ENCODE peak calls at places on chromosomes 6 and 20, in ten cellular contexts. One of them, this sample, is unnamed.

GRCh38 chr6:125554456-125554855 is 195.0 kb upstream of the HEY2 start:
- DNase-seq in left cardiac atrium: no peak
- DNase-seq in stimulated activated CD4-positive, alpha-beta T cell treated with anti-CD3 and anti-CD28 coated beads, TNF-alpha, amount 100 ng/mL, for 4 hours: no peak
- DNase-seq in esophagus squamous epithelium: no peak
- DNase-seq in H1: no peak
- DNase-seq in RPMI8226: no peak
- DNase-seq in substantia nigra: no peak
- DNase-seq in stimulated activated CD8-positive, alpha-beta memory T cell treated with anti-CD3 and anti-CD28 coated beads, Interleukin-7, amount 100 ng/mL, for 1 hour: no peak
- DNase-seq in Karpas-422: no peak
- DNase-seq in AG08395: peak; percentile 21
- DNase-seq in this sample: no peak

GRCh38 chr20:17747431-17747846 is 47.7 kb downstream of the BANF2 start:
- DNase-seq in esophagus squamous epithelium: no peak
- DNase-seq in left cardiac atrium: peak; percentile 46
- DNase-seq in substantia nigra: no peak
- DNase-seq in RPMI8226: peak; percentile 53
- DNase-seq in stimulated activated CD4-positive, alpha-beta T cell treated with anti-CD3 and anti-CD28 coated beads, TNF-alpha, amount 100 ng/mL, for 4 hours: no peak
- DNase-seq in H1: no peak
- DNase-seq in AG08395: peak; percentile 94
- DNase-seq in stimulated activated CD8-positive, alpha-beta memory T cell treated with anti-CD3 and anti-CD28 coated beads, Interleukin-7, amount 100 ng/mL, for 1 hour: no peak
- DNase-seq in Karpas-422: no peak
- DNase-seq in this sample: no peak

GRCh38 chr6:96499781-96500180 is 21.8 kb upstream of the UFL1 start:
- DNase-seq in stimulated activated CD4-positive, alpha-beta T cell treated with anti-CD3 and anti-CD28 coated beads, TNF-alpha, amount 100 ng/mL, for 4 hours: peak; percentile 9
- DNase-seq in stimulated activated CD8-positive, alpha-beta memory T cell treated with anti-CD3 and anti-CD28 coated beads, Interleukin-7, amount 100 ng/mL, for 1 hour: peak; percentile 25
- DNase-seq in esophagus squamous epithelium: no peak
- DNase-seq in substantia nigra: no peak
- DNase-seq in RPMI8226: no peak
- DNase-seq in left cardiac atrium: no peak
- DNase-seq in Karpas-422: no peak
- DNase-seq in H1: no peak
- DNase-seq in AG08395: no peak
- DNase-seq in this sample: no peak

GRCh38 chr6:32819729-32820128 is 2.9 kb upstream of the HLA-DOB start:
- DNase-seq in left cardiac atrium: no peak
- DNase-seq in Karpas-422: no peak
- DNase-seq in stimulated activated CD4-positive, alpha-beta T cell treated with anti-CD3 and anti-CD28 coated beads, TNF-alpha, amount 100 ng/mL, for 4 hours: no peak
- DNase-seq in H1: no peak
- DNase-seq in stimulated activated CD8-positive, alpha-beta memory T cell treated with anti-CD3 and anti-CD28 coated beads, Interleukin-7, amount 100 ng/mL, for 1 hour: no peak
- DNase-seq in esophagus squamous epithelium: no peak
- DNase-seq in RPMI8226: no peak
- DNase-seq in substantia nigra: no peak
- DNase-seq in AG08395: peak; percentile 86
- DNase-seq in this sample: no peak

GRCh38 chr20:49867453-49868215 is 47.7 kb downstream of the SPATA2 start:
- DNase-seq in substantia nigra: no peak
- DNase-seq in Karpas-422: no peak
- DNase-seq in esophagus squamous epithelium: no peak
- DNase-seq in H1: no peak
- DNase-seq in AG08395: no peak
- DNase-seq in RPMI8226: no peak
- DNase-seq in stimulated activated CD8-positive, alpha-beta memory T cell treated with anti-CD3 and anti-CD28 coated beads, Interleukin-7, amount 100 ng/mL, for 1 hour: no peak
- DNase-seq in left cardiac atrium: no peak
- DNase-seq in stimulated activated CD4-positive, alpha-beta T cell treated with anti-CD3 and anti-CD28 coated beads, TNF-alpha, amount 100 ng/mL, for 4 hours: no peak
- DNase-seq in this sample: no peak

GRCh38 chr6:16278048-16278724 is 39.8 kb downstream of the GMPR start:
- DNase-seq in substantia nigra: no peak
- DNase-seq in RPMI8226: peak; percentile 18
- DNase-seq in AG08395: no peak
- DNase-seq in esophagus squamous epithelium: no peak
- DNase-seq in H1: no peak
- DNase-seq in Karpas-422: no peak
- DNase-seq in stimulated activated CD4-positive, alpha-beta T cell treated with anti-CD3 and anti-CD28 coated beads, TNF-alpha, amount 100 ng/mL, for 4 hours: no peak
- DNase-seq in stimulated activated CD8-positive, alpha-beta memory T cell treated with anti-CD3 and anti-CD28 coated beads, Interleukin-7, amount 100 ng/mL, for 1 hour: no peak
- DNase-seq in left cardiac atrium: no peak
- DNase-seq in this sample: no peak

GRCh38 chr6:157036245-157036681 is 259.1 kb downstream of the ARID1B start:
- DNase-seq in H1: no peak
- DNase-seq in AG08395: peak; percentile 35
- DNase-seq in left cardiac atrium: peak; percentile 34
- DNase-seq in RPMI8226: no peak
- DNase-seq in stimulated activated CD8-positive, alpha-beta memory T cell treated with anti-CD3 and anti-CD28 coated beads, Interleukin-7, amount 100 ng/mL, for 1 hour: no peak
- DNase-seq in Karpas-422: no peak
- DNase-seq in stimulated activated CD4-positive, alpha-beta T cell treated with anti-CD3 and anti-CD28 coated beads, TNF-alpha, amount 100 ng/mL, for 4 hours: no peak
- DNase-seq in esophagus squamous epithelium: no peak
- DNase-seq in substantia nigra: no peak
- DNase-seq in this sample: no peak

GRCh38 chr6:100342830-100343229 is 121.9 kb downstream of the SIM1 start:
- DNase-seq in stimulated activated CD4-positive, alpha-beta T cell treated with anti-CD3 and anti-CD28 coated beads, TNF-alpha, amount 100 ng/mL, for 4 hours: no peak
- DNase-seq in AG08395: peak; percentile 19
- DNase-seq in RPMI8226: no peak
- DNase-seq in stimulated activated CD8-positive, alpha-beta memory T cell treated with anti-CD3 and anti-CD28 coated beads, Interleukin-7, amount 100 ng/mL, for 1 hour: no peak
- DNase-seq in esophagus squamous epithelium: no peak
- DNase-seq in substantia nigra: no peak
- DNase-seq in Karpas-422: no peak
- DNase-seq in H1: no peak
- DNase-seq in left cardiac atrium: no peak
- DNase-seq in this sample: no peak

GRCh38 chr6:112235956-112236355 is 18.4 kb downstream of the LAMA4 start:
- DNase-seq in esophagus squamous epithelium: no peak
- DNase-seq in Karpas-422: no peak
- DNase-seq in H1: no peak
- DNase-seq in substantia nigra: no peak
- DNase-seq in RPMI8226: no peak
- DNase-seq in stimulated activated CD8-positive, alpha-beta memory T cell treated with anti-CD3 and anti-CD28 coated beads, Interleukin-7, amount 100 ng/mL, for 1 hour: no peak
- DNase-seq in AG08395: no peak
- DNase-seq in stimulated activated CD4-positive, alpha-beta T cell treated with anti-CD3 and anti-CD28 coated beads, TNF-alpha, amount 100 ng/mL, for 4 hours: no peak
- DNase-seq in left cardiac atrium: no peak
- DNase-seq in this sample: no peak

GRCh38 chr6:38326837-38327236 is 312.9 kb downstream of the BTBD9 start:
- DNase-seq in Karpas-422: no peak
- DNase-seq in left cardiac atrium: no peak
- DNase-seq in stimulated activated CD8-positive, alpha-beta memory T cell treated with anti-CD3 and anti-CD28 coated beads, Interleukin-7, amount 100 ng/mL, for 1 hour: no peak
- DNase-seq in RPMI8226: no peak
- DNase-seq in AG08395: no peak
- DNase-seq in substantia nigra: no peak
- DNase-seq in stimulated activated CD4-positive, alpha-beta T cell treated with anti-CD3 and anti-CD28 coated beads, TNF-alpha, amount 100 ng/mL, for 4 hours: no peak
- DNase-seq in H1: no peak
- DNase-seq in esophagus squamous epithelium: no peak
- DNase-seq in this sample: no peak

GRCh38 chr6:131532476-131533108 is 40.4 kb upstream of the ARG1 start:
- DNase-seq in left cardiac atrium: no peak
- DNase-seq in stimulated activated CD8-positive, alpha-beta memory T cell treated with anti-CD3 and anti-CD28 coated beads, Interleukin-7, amount 100 ng/mL, for 1 hour: no peak
- DNase-seq in esophagus squamous epithelium: no peak
- DNase-seq in stimulated activated CD4-positive, alpha-beta T cell treated with anti-CD3 and anti-CD28 coated beads, TNF-alpha, amount 100 ng/mL, for 4 hours: no peak
- DNase-seq in H1: no peak
- DNase-seq in Karpas-422: no peak
- DNase-seq in RPMI8226: no peak
- DNase-seq in AG08395: no peak
- DNase-seq in substantia nigra: no peak
- DNase-seq in this sample: no peak

GRCh38 chr6:36844232-36845170 is 5.3 kb upstream of the CPNE5 start:
- DNase-seq in substantia nigra: no peak
- DNase-seq in RPMI8226: peak; percentile 27
- DNase-seq in stimulated activated CD4-positive, alpha-beta T cell treated with anti-CD3 and anti-CD28 coated beads, TNF-alpha, amount 100 ng/mL, for 4 hours: no peak
- DNase-seq in AG08395: no peak
- DNase-seq in esophagus squamous epithelium: no peak
- DNase-seq in left cardiac atrium: peak; percentile 77
- DNase-seq in Karpas-422: no peak
- DNase-seq in H1: no peak
- DNase-seq in stimulated activated CD8-positive, alpha-beta memory T cell treated with anti-CD3 and anti-CD28 coated beads, Interleukin-7, amount 100 ng/mL, for 1 hour: no peak
- DNase-seq in this sample: peak; percentile 68

GRCh38 chr6:33160728-33161323 is 31.4 kb downstream of the COL11A2 start:
- DNase-seq in stimulated activated CD8-positive, alpha-beta memory T cell treated with anti-CD3 and anti-CD28 coated beads, Interleukin-7, amount 100 ng/mL, for 1 hour: no peak
- DNase-seq in Karpas-422: peak; percentile 62
- DNase-seq in left cardiac atrium: peak; percentile 52
- DNase-seq in stimulated activated CD4-positive, alpha-beta T cell treated with anti-CD3 and anti-CD28 coated beads, TNF-alpha, amount 100 ng/mL, for 4 hours: no peak
- DNase-seq in RPMI8226: peak; percentile 78
- DNase-seq in AG08395: peak; percentile 91
- DNase-seq in H1: no peak
- DNase-seq in substantia nigra: no peak
- DNase-seq in esophagus squamous epithelium: no peak
- DNase-seq in this sample: no peak

GRCh38 chr6:35711731-35712130 is 23.0 kb upstream of the FKBP5 start:
- DNase-seq in esophagus squamous epithelium: no peak
- DNase-seq in substantia nigra: no peak
- DNase-seq in AG08395: no peak
- DNase-seq in RPMI8226: no peak
- DNase-seq in Karpas-422: no peak
- DNase-seq in left cardiac atrium: no peak
- DNase-seq in stimulated activated CD8-positive, alpha-beta memory T cell treated with anti-CD3 and anti-CD28 coated beads, Interleukin-7, amount 100 ng/mL, for 1 hour: no peak
- DNase-seq in stimulated activated CD4-positive, alpha-beta T cell treated with anti-CD3 and anti-CD28 coated beads, TNF-alpha, amount 100 ng/mL, for 4 hours: no peak
- DNase-seq in H1: no peak
- DNase-seq in this sample: no peak

GRCh38 chr6:235763-236360 is 56.4 kb upstream of the DUSP22 start:
- DNase-seq in substantia nigra: no peak
- DNase-seq in left cardiac atrium: no peak
- DNase-seq in stimulated activated CD8-positive, alpha-beta memory T cell treated with anti-CD3 and anti-CD28 coated beads, Interleukin-7, amount 100 ng/mL, for 1 hour: no peak
- DNase-seq in RPMI8226: peak; percentile 83
- DNase-seq in AG08395: no peak
- DNase-seq in H1: no peak
- DNase-seq in esophagus squamous epithelium: no peak
- DNase-seq in Karpas-422: no peak
- DNase-seq in stimulated activated CD4-positive, alpha-beta T cell treated with anti-CD3 and anti-CD28 coated beads, TNF-alpha, amount 100 ng/mL, for 4 hours: peak; percentile 67
- DNase-seq in this sample: no peak

GRCh38 chr6:45419574-45420082 is 41.9 kb upstream of the SUPT3H start:
- DNase-seq in AG08395: no peak
- DNase-seq in H1: no peak
- DNase-seq in esophagus squamous epithelium: peak; percentile 16
- DNase-seq in stimulated activated CD4-positive, alpha-beta T cell treated with anti-CD3 and anti-CD28 coated beads, TNF-alpha, amount 100 ng/mL, for 4 hours: no peak
- DNase-seq in left cardiac atrium: peak; percentile 52
- DNase-seq in RPMI8226: peak; percentile 79
- DNase-seq in stimulated activated CD8-positive, alpha-beta memory T cell treated with anti-CD3 and anti-CD28 coated beads, Interleukin-7, amount 100 ng/mL, for 1 hour: no peak
- DNase-seq in substantia nigra: peak; percentile 16
- DNase-seq in Karpas-422: no peak
- DNase-seq in this sample: peak; percentile 47